ENCODE peak calls at places on chromosomes 13 and 19, in four cellular contexts. U is CD8-positive, alpha-beta T cell; R is uterus; A is mesendoderm. G is an unnamed sample.
A peak's percentile ranks its signal among the peaks of the same experiment; 100 is the strongest.

GRCh38 chr19:5094768-5095567 is 126.1 kb downstream of the KDM4B start:
- DNase-seq in A (no peak), U (no peak), R (no peak), G (no peak)

GRCh38 chr19:3366104-3366760 is at the start of gene NFIC:
- DNase-seq in A (peak; percentile 63), U (no peak), R (peak; percentile 87), G (peak; percentile 90)

GRCh38 chr13:40794414-40795368 is 5.3 kb downstream of the SLC25A15 start:
- DNase-seq in R (no peak), U (no peak), A (no peak), G (no peak)

GRCh38 chr19:57887195-57887941 is 1.5 kb downstream of the ZNF814 start:
- DNase-seq in R (no peak), U (no peak), A (peak; percentile 88), G (peak; percentile 49)

GRCh38 chr19:30518965-30519606 is 146.9 kb downstream of the ZNF536 start:
- DNase-seq in U (no peak), A (no peak), R (no peak), G (no peak)

GRCh38 chr19:18419195-18419698 is at the start of gene SSBP4:
- DNase-seq in R (peak; percentile 80), A (peak; percentile 86), U (peak; percentile 57), G (peak; percentile 98)

GRCh38 chr19:8056533-8056932 is 4.0 kb downstream of the CCL25 start:
- DNase-seq in U (no peak), A (no peak), R (no peak), G (no peak)

GRCh38 chr19:55703790-55704215 is 28.8 kb downstream of the EPN1 start:
- DNase-seq in U (peak; percentile 7), A (peak; percentile 51), R (no peak), G (peak; percentile 93)

GRCh38 chr19:2485428-2485827 is 9.5 kb downstream of the GADD45B start:
- DNase-seq in U (no peak), R (no peak), A (no peak), G (no peak)

GRCh38 chr13:57640582-57640981 is 9.0 kb downstream of the PCDH17 start:
- DNase-seq in R (no peak), A (no peak), U (no peak), G (no peak)

GRCh38 chr13:57641071-57641470 is 9.5 kb downstream of the PCDH17 start:
- DNase-seq in R (no peak), A (no peak), U (no peak), G (no peak)

GRCh38 chr13:57637515-57637914 is 6.0 kb downstream of the PCDH17 start:
- DNase-seq in R (no peak), A (no peak), U (no peak), G (no peak)

GRCh38 chr13:57636811-57637210 is 5.3 kb downstream of the PCDH17 start:
- DNase-seq in A (no peak), U (no peak), R (no peak), G (no peak)

DNA sequence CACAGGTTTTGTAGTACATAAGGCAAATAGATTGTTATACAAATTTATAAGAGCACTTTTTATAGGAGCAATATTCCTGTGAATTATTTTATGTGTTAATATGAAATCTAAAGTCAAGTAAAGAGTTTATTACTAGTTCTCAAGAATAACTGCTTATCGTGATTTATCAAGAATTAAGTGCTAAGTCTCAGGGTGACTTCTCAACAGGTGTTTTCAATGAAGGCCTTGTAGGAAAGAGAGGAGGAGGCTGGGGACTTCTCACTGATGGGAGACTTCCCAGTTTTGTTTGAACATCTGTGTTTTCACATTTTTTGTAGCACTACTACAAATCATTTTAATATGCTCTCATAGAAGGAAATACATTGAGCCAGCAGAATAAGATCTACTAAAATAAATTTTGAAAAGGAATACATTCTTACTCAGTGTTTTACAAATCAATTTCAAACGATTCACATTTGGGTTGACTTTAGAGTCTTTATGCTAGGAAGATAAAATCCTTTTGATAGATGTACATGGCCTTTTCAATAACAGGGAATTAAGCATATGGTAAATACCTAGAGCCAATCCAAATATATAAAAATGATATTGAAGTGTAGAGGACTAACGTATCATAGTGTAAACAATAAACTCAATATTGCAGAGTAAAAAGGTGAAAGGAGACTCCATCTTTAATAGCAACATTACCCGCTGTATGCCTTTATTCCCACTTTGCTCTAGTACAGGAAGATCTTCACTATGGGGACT is 6.8 kb downstream of the PCDH17 start:
- DNase-seq in R (no peak), U (no peak), A (no peak), G (no peak)
- H3K27me3 ChIP-seq in R (peaks cover 2% of the 10 kb centered on the region), U (no peaks in the 10 kb centered on the region), A (no peaks in the 10 kb centered on the region), G (peaks cover 32% of the 10 kb centered on the region)

GRCh38 chr13:23609414-23610186 is 39.4 kb downstream of the TNFRSF19 start:
- DNase-seq in U (no peak), A (no peak), R (peak; percentile 56), G (no peak)
- H3K4me3 ChIP-seq in U (no peak overlapping the region), A (no peak overlapping the region), R (peak overlapping the region; percentile 15), G (no peak overlapping the region)

DNA sequence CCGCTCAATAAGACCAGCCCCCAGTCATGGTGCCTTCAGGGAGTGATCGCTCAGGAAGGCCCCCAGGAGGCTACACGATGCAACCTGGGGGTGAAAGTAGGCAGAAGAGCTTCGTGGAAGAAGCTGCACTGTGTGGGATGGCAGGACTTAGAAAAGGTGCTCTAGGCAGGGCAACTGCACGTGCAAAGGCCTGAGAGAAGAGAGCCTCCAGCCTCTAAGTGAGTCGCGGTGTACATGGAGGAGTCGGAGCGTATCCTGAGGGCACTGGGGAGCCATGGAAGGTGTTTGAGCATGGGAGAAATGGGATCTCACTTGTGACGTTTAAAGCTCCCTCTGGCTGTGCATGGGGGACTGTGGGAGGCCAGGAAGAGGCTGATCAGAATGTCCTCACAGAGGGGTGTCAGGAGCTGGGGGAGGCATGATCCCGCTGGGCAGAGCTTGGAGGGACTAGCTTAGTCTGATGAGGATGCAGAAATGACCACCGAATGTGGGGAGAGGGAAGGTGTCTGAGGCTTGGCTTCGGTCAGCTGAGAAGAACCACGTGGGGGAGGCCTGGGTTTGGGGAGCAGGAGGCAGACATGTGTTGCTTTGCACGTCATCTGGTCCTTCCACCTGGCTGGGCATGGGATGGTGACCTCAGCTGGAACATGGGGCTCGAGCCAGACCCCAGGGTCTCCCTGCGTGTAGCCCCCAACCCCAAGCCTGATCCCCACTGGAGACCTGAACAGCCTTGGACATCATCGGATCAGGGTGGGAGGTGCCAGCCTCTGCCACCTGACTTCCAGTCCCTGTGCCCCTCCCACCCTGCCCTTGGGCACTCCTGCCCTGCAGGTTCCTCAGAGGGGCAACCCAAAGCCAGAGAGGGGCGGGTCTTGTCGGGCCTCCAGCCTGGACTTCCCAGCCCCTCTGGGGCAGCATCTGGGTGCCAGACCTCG is 1.1 kb downstream of the APC2 start:
- DNase-seq in R (no peak), A (no peak), U (no peak), G (no peak)
- H3K27me3 ChIP-seq in R (peaks cover 67% of the 10 kb centered on the region), A (peaks cover 28% of the 10 kb centered on the region), U (peaks cover 68% of the 10 kb centered on the region), G (peaks cover 78% of the 10 kb centered on the region)

DNA sequence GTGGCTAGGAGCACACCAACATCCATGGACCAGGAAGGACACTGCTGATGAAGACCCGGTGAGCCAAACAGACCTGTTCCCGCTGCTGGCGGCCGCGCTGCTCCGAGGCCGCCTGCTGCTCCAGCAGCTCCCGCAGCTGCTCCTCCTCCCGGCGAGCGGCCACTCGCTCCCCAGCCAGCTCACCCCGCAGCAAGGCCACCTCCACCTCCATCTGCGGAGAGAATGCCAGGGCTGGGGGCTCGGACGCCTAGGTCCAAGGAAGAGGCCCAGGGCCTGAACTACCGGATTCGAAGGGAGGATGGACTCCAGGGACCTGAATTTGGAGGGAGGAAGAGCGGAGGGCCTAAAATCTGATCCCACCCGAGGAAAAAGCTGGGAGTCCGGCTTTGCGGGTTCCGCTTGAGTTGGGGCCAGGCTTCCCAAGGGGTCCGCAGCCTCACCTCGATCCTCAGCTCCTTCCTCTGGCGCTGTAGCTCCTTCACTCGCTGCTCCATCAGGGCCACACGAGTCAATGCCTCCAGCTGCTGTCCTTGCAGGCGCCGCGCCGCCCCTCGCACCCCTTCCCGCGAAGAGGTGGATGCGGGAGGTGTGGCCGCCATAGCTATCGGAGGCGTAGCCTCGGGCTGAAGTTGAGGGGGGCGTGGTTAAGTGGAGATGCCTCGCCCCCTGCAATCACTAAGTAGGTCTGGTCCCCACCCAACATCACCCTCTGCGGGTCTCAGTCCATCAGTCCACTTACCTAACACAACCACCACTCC is 2.7 kb downstream of the PHLDB3 start:
- DNase-seq in U (no peak), A (peak; percentile 73), R (no peak), G (peak; percentile 95)
- H3K4me3 ChIP-seq in U (no peak overlapping the region), A (peak overlapping the region; percentile 4), R (no peak overlapping the region), G (peak overlapping the region; percentile 50)

GRCh38 chr19:50741179-50741933 is 18.2 kb downstream of the CLEC11A start:
- DNase-seq in A (no peak), R (no peak), U (no peak), G (no peak)

GRCh38 chr19:50736338-50736737 is 13.2 kb downstream of the CLEC11A start:
- DNase-seq in A (no peak), U (no peak), R (no peak), G (no peak)

GRCh38 chr19:50739841-50740426 is 16.8 kb downstream of the CLEC11A start:
- DNase-seq in U (no peak), R (no peak), A (peak; percentile 67), G (peak; percentile 73)

GRCh38 chr19:50735869-50736268 is 12.7 kb downstream of the CLEC11A start:
- DNase-seq in U (no peak), A (no peak), R (no peak), G (peak; percentile 8)

GRCh38 chr19:50739132-50739746 is 16.1 kb downstream of the CLEC11A start:
- DNase-seq in A (no peak), U (no peak), R (no peak), G (no peak)
- H3K27me3 ChIP-seq in A (no peaks in the 10 kb centered on the region), U (no peaks in the 10 kb centered on the region), R (no peaks in the 10 kb centered on the region), G (no peaks in the 10 kb centered on the region)

DNA sequence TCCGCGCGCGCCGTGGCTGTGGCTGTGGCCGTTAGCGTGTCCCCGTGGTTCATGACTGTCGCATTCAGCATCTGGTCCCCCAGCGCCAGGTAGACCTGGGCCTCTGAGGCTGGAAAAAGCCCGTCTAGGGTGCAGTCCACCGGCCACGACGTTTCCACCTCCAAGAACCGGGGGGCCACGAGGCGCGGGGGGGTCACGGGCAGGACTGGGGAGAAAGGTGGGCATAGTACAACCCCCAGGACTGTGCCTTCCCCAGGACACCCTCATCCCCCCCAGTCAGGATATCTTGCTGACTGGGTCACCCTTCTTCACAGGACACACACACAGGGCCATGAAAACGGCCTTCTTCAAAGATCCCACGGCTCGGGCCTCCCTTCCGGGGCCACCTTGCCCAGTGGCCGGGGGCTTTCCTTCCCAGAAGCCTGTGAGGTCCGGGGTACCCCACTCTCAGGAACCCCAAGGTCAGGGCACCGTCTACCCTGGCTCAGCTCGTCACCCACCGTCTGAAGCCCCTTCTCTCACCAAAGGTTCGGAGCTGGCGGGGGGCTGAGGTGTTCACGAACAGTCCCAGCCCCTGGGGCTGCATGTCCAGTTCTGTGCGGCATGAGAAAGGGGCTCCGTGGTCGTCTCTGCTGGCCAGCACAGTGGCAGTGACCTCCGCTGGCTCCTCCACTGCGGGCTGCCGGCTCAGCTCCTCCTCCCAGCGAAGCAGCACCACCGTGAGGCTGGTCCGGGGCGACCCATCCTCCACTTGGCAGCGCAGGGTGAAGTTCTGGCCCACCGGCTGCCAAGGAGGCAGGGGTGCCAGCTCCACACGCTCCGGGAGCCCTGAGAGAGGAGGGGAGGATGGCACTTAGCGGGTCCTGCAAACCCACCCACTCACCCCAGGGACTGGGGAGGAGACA is 2.1 kb upstream of the RAVER1 start:
- DNase-seq in A (no peak), U (no peak), R (no peak), G (peak; percentile 76)
- H3K4me3 ChIP-seq in A (no peak overlapping the region), U (no peak overlapping the region), R (peak overlapping the region; percentile 77), G (peak overlapping the region; percentile 92)